ENCODE peak calls at places on chromosome 1, in nine cellular contexts. One of them, this sample, is unnamed.

GRCh38 chr1:116717318-116717717 is 36.9 kb upstream of the CD2 start:
- DNase-seq in neural crest cell: no peak
- DNase-seq in uterus: no peak
- DNase-seq in psoas muscle: no peak
- DNase-seq in fibroblast of mammary gland: no peak
- DNase-seq in H9: no peak
- DNase-seq in fibroblast of pulmonary artery: no peak
- DNase-seq in retinal pigment epithelial cell: no peak
- DNase-seq in ovary: no peak
- DNase-seq in this sample: no peak

GRCh38 chr1:229155472-229155871 is 115.4 kb upstream of the RAB4A start:
- DNase-seq in neural crest cell: no peak
- DNase-seq in uterus: no peak
- DNase-seq in psoas muscle: peak; percentile 64
- DNase-seq in fibroblast of mammary gland: peak; percentile 22
- DNase-seq in H9: no peak
- DNase-seq in fibroblast of pulmonary artery: no peak
- DNase-seq in retinal pigment epithelial cell: no peak
- DNase-seq in ovary: no peak
- DNase-seq in this sample: no peak

GRCh38 chr1:178019622-178020021 is 49.8 kb upstream of the SEC16B start:
- DNase-seq in neural crest cell: no peak
- DNase-seq in uterus: no peak
- DNase-seq in psoas muscle: no peak
- DNase-seq in fibroblast of mammary gland: no peak
- DNase-seq in H9: no peak
- DNase-seq in fibroblast of pulmonary artery: no peak
- DNase-seq in retinal pigment epithelial cell: no peak
- DNase-seq in ovary: no peak
- DNase-seq in this sample: no peak

GRCh38 chr1:88678405-88678804 is 5.7 kb upstream of the PKN2 start:
- DNase-seq in neural crest cell: no peak
- DNase-seq in uterus: no peak
- DNase-seq in psoas muscle: no peak
- DNase-seq in fibroblast of mammary gland: no peak
- DNase-seq in H9: no peak
- DNase-seq in fibroblast of pulmonary artery: no peak
- DNase-seq in retinal pigment epithelial cell: no peak
- DNase-seq in ovary: no peak
- DNase-seq in this sample: no peak

GRCh38 chr1:94873520-94874351 is 53.2 kb downstream of the CNN3 start:
- DNase-seq in neural crest cell: no peak
- DNase-seq in uterus: no peak
- DNase-seq in psoas muscle: no peak
- DNase-seq in fibroblast of mammary gland: peak; percentile 41
- DNase-seq in H9: no peak
- DNase-seq in fibroblast of pulmonary artery: peak; percentile 30
- DNase-seq in retinal pigment epithelial cell: no peak
- DNase-seq in ovary: no peak
- DNase-seq in this sample: peak; percentile 65

GRCh38 chr1:165903672-165904071 is 76.3 kb downstream of the UCK2 start:
- DNase-seq in neural crest cell: no peak
- DNase-seq in uterus: no peak
- DNase-seq in psoas muscle: no peak
- DNase-seq in fibroblast of mammary gland: peak; percentile 75
- DNase-seq in H9: no peak
- DNase-seq in fibroblast of pulmonary artery: peak; percentile 76
- DNase-seq in retinal pigment epithelial cell: no peak
- DNase-seq in ovary: no peak
- DNase-seq in this sample: no peak

GRCh38 chr1:224203243-224204016 is 20.4 kb downstream of the DEGS1 start:
- DNase-seq in neural crest cell: no peak
- DNase-seq in uterus: no peak
- DNase-seq in psoas muscle: no peak
- DNase-seq in fibroblast of mammary gland: peak; percentile 81
- DNase-seq in H9: peak; percentile 67
- DNase-seq in fibroblast of pulmonary artery: peak; percentile 29
- DNase-seq in retinal pigment epithelial cell: no peak
- DNase-seq in ovary: no peak
- DNase-seq in this sample: peak; percentile 24

GRCh38 chr1:57736940-57737339 is 313.1 kb upstream of the DAB1 start:
- DNase-seq in neural crest cell: no peak
- DNase-seq in uterus: no peak
- DNase-seq in psoas muscle: no peak
- DNase-seq in fibroblast of mammary gland: no peak
- DNase-seq in H9: no peak
- DNase-seq in fibroblast of pulmonary artery: no peak
- DNase-seq in retinal pigment epithelial cell: no peak
- DNase-seq in ovary: no peak
- DNase-seq in this sample: no peak

GRCh38 chr1:164760585-164760968 is 201.6 kb downstream of the PBX1 start:
- DNase-seq in neural crest cell: no peak
- DNase-seq in uterus: no peak
- DNase-seq in psoas muscle: no peak
- DNase-seq in fibroblast of mammary gland: peak; percentile 70
- DNase-seq in H9: no peak
- DNase-seq in fibroblast of pulmonary artery: no peak
- DNase-seq in retinal pigment epithelial cell: no peak
- DNase-seq in ovary: no peak
- DNase-seq in this sample: no peak

GRCh38 chr1:22600071-22600816 is 36.2 kb upstream of the C1QA start:
- DNase-seq in neural crest cell: no peak
- DNase-seq in uterus: no peak
- DNase-seq in psoas muscle: peak; percentile 50
- DNase-seq in fibroblast of mammary gland: no peak
- DNase-seq in H9: peak; percentile 68
- DNase-seq in fibroblast of pulmonary artery: no peak
- DNase-seq in retinal pigment epithelial cell: no peak
- DNase-seq in ovary: no peak
- DNase-seq in this sample: no peak

GRCh38 chr1:149884433-149885363 is 14.7 kb upstream of the BOLA1 start:
- DNase-seq in neural crest cell: no peak
- DNase-seq in uterus: no peak
- DNase-seq in psoas muscle: no peak
- DNase-seq in fibroblast of mammary gland: peak; percentile 45
- DNase-seq in H9: no peak
- DNase-seq in fibroblast of pulmonary artery: peak; percentile 13
- DNase-seq in retinal pigment epithelial cell: no peak
- DNase-seq in ovary: no peak
- DNase-seq in this sample: no peak

GRCh38 chr1:170560681-170561285 is 28.8 kb downstream of the GORAB start:
- DNase-seq in neural crest cell: no peak
- DNase-seq in uterus: no peak
- DNase-seq in psoas muscle: no peak
- DNase-seq in fibroblast of mammary gland: no peak
- DNase-seq in H9: no peak
- DNase-seq in fibroblast of pulmonary artery: no peak
- DNase-seq in retinal pigment epithelial cell: peak; percentile 92
- DNase-seq in ovary: no peak
- DNase-seq in this sample: no peak

GRCh38 chr1:160795951-160796383 is at the start of gene LY9:
- DNase-seq in neural crest cell: no peak
- DNase-seq in uterus: no peak
- DNase-seq in psoas muscle: no peak
- DNase-seq in fibroblast of mammary gland: no peak
- DNase-seq in H9: no peak
- DNase-seq in fibroblast of pulmonary artery: no peak
- DNase-seq in retinal pigment epithelial cell: no peak
- DNase-seq in ovary: no peak
- DNase-seq in this sample: no peak

GRCh38 chr1:112960381-112960780 is 4.4 kb upstream of the SLC16A1 start:
- DNase-seq in neural crest cell: no peak
- DNase-seq in uterus: no peak
- DNase-seq in psoas muscle: no peak
- DNase-seq in fibroblast of mammary gland: no peak
- DNase-seq in H9: no peak
- DNase-seq in fibroblast of pulmonary artery: no peak
- DNase-seq in retinal pigment epithelial cell: no peak
- DNase-seq in ovary: no peak
- DNase-seq in this sample: no peak

DNA sequence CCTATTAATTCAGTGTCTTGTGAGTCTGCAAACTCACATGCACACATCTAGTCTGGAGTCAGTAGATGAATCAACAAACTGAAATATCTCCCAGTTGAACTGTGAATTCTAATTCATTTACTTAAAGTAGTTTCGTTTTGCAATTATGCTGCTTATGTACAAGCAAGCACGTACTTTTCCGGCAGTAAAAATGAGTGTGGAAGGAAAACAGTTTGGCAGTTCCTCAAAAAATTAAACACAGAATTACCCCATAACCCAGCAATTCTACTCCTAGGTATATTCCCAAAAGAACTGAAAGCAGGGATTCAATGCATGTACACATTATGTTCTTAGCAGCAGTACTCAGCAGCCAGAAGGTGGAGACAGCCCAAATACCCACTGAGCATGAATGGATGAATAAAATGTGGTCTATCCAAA is 49.3 kb downstream of the GNB1 start:
- DNase-seq in neural crest cell: no peak
- DNase-seq in uterus: no peak
- DNase-seq in psoas muscle: no peak
- DNase-seq in fibroblast of mammary gland: peak; percentile 56
- DNase-seq in H9: no peak
- DNase-seq in fibroblast of pulmonary artery: no peak
- DNase-seq in retinal pigment epithelial cell: no peak
- DNase-seq in ovary: no peak
- DNase-seq in this sample: no peak
- TF ChIP-seq CTCF in neural crest cell: no peak
- TF ChIP-seq CTCF in uterus: no peak
- TF ChIP-seq CTCF in psoas muscle: no peak
- TF ChIP-seq CTCF in fibroblast of mammary gland: no peak
- TF ChIP-seq CTCF in H9: no peak
- TF ChIP-seq CTCF in fibroblast of pulmonary artery: no peak
- TF ChIP-seq CTCF in retinal pigment epithelial cell: peak; percentile 24
- TF ChIP-seq CTCF in ovary: no peak
- TF ChIP-seq CTCF in this sample: no peak

DNA sequence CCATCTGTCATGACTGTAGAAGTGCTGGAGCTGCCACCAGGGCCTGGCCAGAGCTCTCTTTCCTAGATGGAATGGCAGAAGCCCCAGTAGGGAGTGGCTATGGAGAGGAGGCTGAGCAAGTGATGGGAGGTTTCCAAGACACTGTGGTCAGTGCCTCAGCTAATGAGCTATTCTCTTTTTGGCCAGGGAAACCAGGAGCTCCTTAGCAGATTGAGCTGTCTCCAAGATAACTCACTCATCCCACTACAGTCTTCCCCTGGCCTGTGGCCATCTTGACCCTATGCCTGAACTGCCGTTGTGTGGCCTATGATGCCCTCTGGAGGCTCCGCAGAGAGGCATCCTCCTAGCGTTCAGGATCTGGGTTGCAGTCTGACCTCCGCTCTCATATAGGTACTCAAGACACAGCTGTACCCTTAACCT is 60.5 kb downstream of the ERI3 start:
- DNase-seq in neural crest cell: no peak
- DNase-seq in uterus: peak; percentile 68
- DNase-seq in psoas muscle: peak; percentile 77
- DNase-seq in fibroblast of mammary gland: peak; percentile 98
- DNase-seq in H9: peak; percentile 73
- DNase-seq in fibroblast of pulmonary artery: peak; percentile 44
- DNase-seq in retinal pigment epithelial cell: no peak
- DNase-seq in ovary: peak; percentile 39
- DNase-seq in this sample: peak; percentile 85
- TF ChIP-seq CTCF in neural crest cell: peak; percentile 44
- TF ChIP-seq CTCF in uterus: no peak
- TF ChIP-seq CTCF in psoas muscle: peak; percentile 20
- TF ChIP-seq CTCF in fibroblast of mammary gland: peak; percentile 85
- TF ChIP-seq CTCF in H9: peak; percentile 82
- TF ChIP-seq CTCF in fibroblast of pulmonary artery: peak; percentile 38
- TF ChIP-seq CTCF in retinal pigment epithelial cell: peak; percentile 29
- TF ChIP-seq CTCF in ovary: no peak
- TF ChIP-seq CTCF in this sample: peak; percentile 50

GRCh38 chr1:28779751-28780150 is 32.2 kb upstream of the OPRD1 start:
- DNase-seq in neural crest cell: no peak
- DNase-seq in uterus: no peak
- DNase-seq in psoas muscle: no peak
- DNase-seq in fibroblast of mammary gland: no peak
- DNase-seq in H9: no peak
- DNase-seq in fibroblast of pulmonary artery: no peak
- DNase-seq in retinal pigment epithelial cell: no peak
- DNase-seq in ovary: no peak
- DNase-seq in this sample: no peak

GRCh38 chr1:28782011-28782410 is 30.0 kb upstream of the OPRD1 start:
- DNase-seq in neural crest cell: no peak
- DNase-seq in uterus: no peak
- DNase-seq in psoas muscle: no peak
- DNase-seq in fibroblast of mammary gland: no peak
- DNase-seq in H9: no peak
- DNase-seq in fibroblast of pulmonary artery: no peak
- DNase-seq in retinal pigment epithelial cell: no peak
- DNase-seq in ovary: no peak
- DNase-seq in this sample: no peak

GRCh38 chr1:28781305-28781704 is 30.7 kb upstream of the OPRD1 start:
- DNase-seq in neural crest cell: no peak
- DNase-seq in uterus: no peak
- DNase-seq in psoas muscle: no peak
- DNase-seq in fibroblast of mammary gland: no peak
- DNase-seq in H9: no peak
- DNase-seq in fibroblast of pulmonary artery: no peak
- DNase-seq in retinal pigment epithelial cell: no peak
- DNase-seq in ovary: no peak
- DNase-seq in this sample: no peak

GRCh38 chr1:28778021-28778420 is 33.9 kb upstream of the OPRD1 start:
- DNase-seq in neural crest cell: no peak
- DNase-seq in uterus: no peak
- DNase-seq in psoas muscle: no peak
- DNase-seq in fibroblast of mammary gland: no peak
- DNase-seq in H9: no peak
- DNase-seq in fibroblast of pulmonary artery: no peak
- DNase-seq in retinal pigment epithelial cell: no peak
- DNase-seq in ovary: no peak
- DNase-seq in this sample: no peak

GRCh38 chr1:28783363-28783762 is 28.6 kb upstream of the OPRD1 start:
- DNase-seq in neural crest cell: no peak
- DNase-seq in uterus: no peak
- DNase-seq in psoas muscle: no peak
- DNase-seq in fibroblast of mammary gland: no peak
- DNase-seq in H9: no peak
- DNase-seq in fibroblast of pulmonary artery: no peak
- DNase-seq in retinal pigment epithelial cell: no peak
- DNase-seq in ovary: no peak
- DNase-seq in this sample: no peak
- TF ChIP-seq CTCF in neural crest cell: no peak
- TF ChIP-seq CTCF in uterus: no peak
- TF ChIP-seq CTCF in psoas muscle: no peak
- TF ChIP-seq CTCF in fibroblast of mammary gland: no peak
- TF ChIP-seq CTCF in H9: peak; percentile 21
- TF ChIP-seq CTCF in fibroblast of pulmonary artery: no peak
- TF ChIP-seq CTCF in retinal pigment epithelial cell: no peak
- TF ChIP-seq CTCF in ovary: no peak
- TF ChIP-seq CTCF in this sample: no peak

GRCh38 chr1:157119448-157119847 is 18.7 kb downstream of the ETV3 start:
- DNase-seq in neural crest cell: no peak
- DNase-seq in uterus: no peak
- DNase-seq in psoas muscle: no peak
- DNase-seq in fibroblast of mammary gland: no peak
- DNase-seq in H9: peak; percentile 16
- DNase-seq in fibroblast of pulmonary artery: no peak
- DNase-seq in retinal pigment epithelial cell: no peak
- DNase-seq in ovary: no peak
- DNase-seq in this sample: no peak

GRCh38 chr1:157119008-157119407 is 19.2 kb downstream of the ETV3 start:
- DNase-seq in neural crest cell: no peak
- DNase-seq in uterus: no peak
- DNase-seq in psoas muscle: no peak
- DNase-seq in fibroblast of mammary gland: no peak
- DNase-seq in H9: peak; percentile 18
- DNase-seq in fibroblast of pulmonary artery: no peak
- DNase-seq in retinal pigment epithelial cell: no peak
- DNase-seq in ovary: no peak
- DNase-seq in this sample: no peak

GRCh38 chr1:157124855-157125254 is 13.3 kb downstream of the ETV3 start:
- DNase-seq in neural crest cell: no peak
- DNase-seq in uterus: no peak
- DNase-seq in psoas muscle: no peak
- DNase-seq in fibroblast of mammary gland: no peak
- DNase-seq in H9: no peak
- DNase-seq in fibroblast of pulmonary artery: no peak
- DNase-seq in retinal pigment epithelial cell: no peak
- DNase-seq in ovary: no peak
- DNase-seq in this sample: no peak
- TF ChIP-seq CTCF in neural crest cell: no peak
- TF ChIP-seq CTCF in uterus: no peak
- TF ChIP-seq CTCF in psoas muscle: no peak
- TF ChIP-seq CTCF in fibroblast of mammary gland: no peak
- TF ChIP-seq CTCF in H9: peak; percentile 27
- TF ChIP-seq CTCF in fibroblast of pulmonary artery: peak; percentile 4
- TF ChIP-seq CTCF in retinal pigment epithelial cell: no peak
- TF ChIP-seq CTCF in ovary: no peak
- TF ChIP-seq CTCF in this sample: no peak